ENCODE peak calls at places on chromosomes 5 and 9, in six cellular contexts. One of them, this sample, is unnamed.

GRCh38 chr5:1633605-1634336 is 110.0 kb upstream of the LPCAT1 start:
- DNase-seq in A549: peak; percentile 82
- DNase-seq in astrocyte: peak; percentile 36
- DNase-seq in adrenal gland: peak; percentile 81
- DNase-seq in fibroblast of lung: peak; percentile 58
- DNase-seq in ovary: peak; percentile 86
- DNase-seq in this sample: peak; percentile 77

GRCh38 chr5:75461679-75462078 is 49.8 kb downstream of the CERT1 start:
- DNase-seq in A549: no peak
- DNase-seq in astrocyte: no peak
- DNase-seq in adrenal gland: no peak
- DNase-seq in fibroblast of lung: no peak
- DNase-seq in ovary: no peak
- DNase-seq in this sample: no peak

GRCh38 chr5:14270212-14270702 is 127.1 kb downstream of the TRIO start:
- DNase-seq in A549: peak; percentile 76
- DNase-seq in astrocyte: peak; percentile 54
- DNase-seq in adrenal gland: peak; percentile 66
- DNase-seq in fibroblast of lung: peak; percentile 71
- DNase-seq in ovary: peak; percentile 38
- DNase-seq in this sample: no peak

GRCh38 chr5:179892255-179892654 is 15.4 kb downstream of the TBC1D9B start:
- DNase-seq in A549: no peak
- DNase-seq in astrocyte: no peak
- DNase-seq in adrenal gland: no peak
- DNase-seq in fibroblast of lung: no peak
- DNase-seq in ovary: no peak
- DNase-seq in this sample: no peak

GRCh38 chr9:134307223-134307600 is 19.0 kb upstream of the RXRA start:
- DNase-seq in A549: no peak
- DNase-seq in astrocyte: no peak
- DNase-seq in adrenal gland: no peak
- DNase-seq in fibroblast of lung: no peak
- DNase-seq in ovary: no peak
- DNase-seq in this sample: no peak

GRCh38 chr9:126802343-126803059 is 2.3 kb upstream of the ZBTB43 start:
- DNase-seq in A549: no peak
- DNase-seq in astrocyte: no peak
- DNase-seq in adrenal gland: no peak
- DNase-seq in fibroblast of lung: no peak
- DNase-seq in ovary: no peak
- DNase-seq in this sample: no peak

GRCh38 chr9:92170848-92171247 is 55.6 kb upstream of the SPTLC1 start:
- DNase-seq in A549: no peak
- DNase-seq in astrocyte: no peak
- DNase-seq in adrenal gland: no peak
- DNase-seq in fibroblast of lung: no peak
- DNase-seq in ovary: no peak
- DNase-seq in this sample: no peak

GRCh38 chr5:72387985-72388384 is 67.8 kb downstream of the PTCD2 start:
- DNase-seq in A549: peak; percentile 69
- DNase-seq in astrocyte: peak; percentile 91
- DNase-seq in adrenal gland: no peak
- DNase-seq in fibroblast of lung: peak; percentile 93
- DNase-seq in ovary: no peak
- DNase-seq in this sample: no peak

GRCh38 chr5:122436615-122437014 is 124.6 kb downstream of the SNCAIP start:
- DNase-seq in A549: no peak
- DNase-seq in astrocyte: peak; percentile 2
- DNase-seq in adrenal gland: no peak
- DNase-seq in fibroblast of lung: no peak
- DNase-seq in ovary: no peak
- DNase-seq in this sample: no peak

GRCh38 chr9:130849356-130849755 is 14.3 kb downstream of the ABL1 start:
- DNase-seq in A549: no peak
- DNase-seq in astrocyte: no peak
- DNase-seq in adrenal gland: no peak
- DNase-seq in fibroblast of lung: no peak
- DNase-seq in ovary: no peak
- DNase-seq in this sample: no peak

GRCh38 chr9:130845901-130846381 is 10.9 kb downstream of the ABL1 start:
- DNase-seq in A549: peak; percentile 54
- DNase-seq in astrocyte: peak; percentile 91
- DNase-seq in adrenal gland: peak; percentile 44
- DNase-seq in fibroblast of lung: peak; percentile 91
- DNase-seq in ovary: peak; percentile 51
- DNase-seq in this sample: no peak

GRCh38 chr9:130847306-130848217 is 12.5 kb downstream of the ABL1 start:
- DNase-seq in A549: peak; percentile 87
- DNase-seq in astrocyte: peak; percentile 100
- DNase-seq in adrenal gland: peak; percentile 85
- DNase-seq in fibroblast of lung: peak; percentile 100
- DNase-seq in ovary: peak; percentile 79
- DNase-seq in this sample: peak; percentile 85

GRCh38 chr9:130845254-130845653 is 10.2 kb downstream of the ABL1 start:
- DNase-seq in A549: no peak
- DNase-seq in astrocyte: no peak
- DNase-seq in adrenal gland: no peak
- DNase-seq in fibroblast of lung: no peak
- DNase-seq in ovary: peak; percentile 32
- DNase-seq in this sample: no peak

GRCh38 chr9:130846487-130847305 is 11.6 kb downstream of the ABL1 start:
- DNase-seq in A549: peak; percentile 64
- DNase-seq in astrocyte: peak; percentile 77
- DNase-seq in adrenal gland: peak; percentile 88
- DNase-seq in fibroblast of lung: peak; percentile 83
- DNase-seq in ovary: peak; percentile 67
- DNase-seq in this sample: peak; percentile 81
- H3K4me3 ChIP-seq in A549: peak overlapping the region; percentile 35
- H3K4me3 ChIP-seq in astrocyte: peak overlapping the region; percentile 51
- H3K4me3 ChIP-seq in adrenal gland: peak overlapping the region; percentile 37
- H3K4me3 ChIP-seq in fibroblast of lung: peak overlapping the region; percentile 45
- H3K4me3 ChIP-seq in ovary: peak overlapping the region; percentile 28
- H3K4me3 ChIP-seq in this sample: no peak overlapping the region

GRCh38 chr9:120902824-120903608 is 23.6 kb downstream of the TRAF1 start:
- DNase-seq in A549: no peak
- DNase-seq in astrocyte: no peak
- DNase-seq in adrenal gland: no peak
- DNase-seq in fibroblast of lung: no peak
- DNase-seq in ovary: no peak
- DNase-seq in this sample: no peak

GRCh38 chr9:120899490-120900037 is 22.6 kb upstream of the PHF19 start:
- DNase-seq in A549: no peak
- DNase-seq in astrocyte: no peak
- DNase-seq in adrenal gland: no peak
- DNase-seq in fibroblast of lung: no peak
- DNase-seq in ovary: no peak
- DNase-seq in this sample: no peak

GRCh38 chr9:120902286-120902685 is 24.3 kb downstream of the TRAF1 start:
- DNase-seq in A549: no peak
- DNase-seq in astrocyte: no peak
- DNase-seq in adrenal gland: no peak
- DNase-seq in fibroblast of lung: no peak
- DNase-seq in ovary: no peak
- DNase-seq in this sample: no peak

GRCh38 chr9:120901704-120902103 is 24.7 kb upstream of the PHF19 start:
- DNase-seq in A549: no peak
- DNase-seq in astrocyte: no peak
- DNase-seq in adrenal gland: no peak
- DNase-seq in fibroblast of lung: no peak
- DNase-seq in ovary: no peak
- DNase-seq in this sample: no peak

DNA sequence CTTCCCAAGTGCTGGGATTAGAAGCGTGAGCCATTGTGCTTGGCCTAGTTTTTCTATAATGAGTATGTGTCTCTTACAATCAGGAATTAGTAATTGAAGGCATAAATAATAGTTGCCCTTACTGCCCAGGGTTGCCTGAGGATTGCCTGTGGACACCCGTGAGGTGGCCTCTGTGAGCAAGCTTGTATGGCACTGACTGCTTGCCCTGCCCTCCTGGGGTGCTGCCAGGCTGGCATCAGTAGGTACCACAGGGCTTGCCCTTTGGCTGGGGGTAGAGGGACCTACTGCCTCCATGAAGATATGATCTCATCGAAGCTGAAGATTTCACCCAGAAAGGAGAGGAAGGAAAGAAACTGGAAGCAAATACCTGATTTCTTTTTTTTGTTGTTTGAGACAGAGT is 23.8 kb upstream of the PHF19 start:
- DNase-seq in A549: no peak
- DNase-seq in astrocyte: no peak
- DNase-seq in adrenal gland: no peak
- DNase-seq in fibroblast of lung: no peak
- DNase-seq in ovary: no peak
- DNase-seq in this sample: no peak
- H3K4me1 ChIP-seq in A549: no peaks in the 10 kb centered on the region
- H3K4me1 ChIP-seq in astrocyte: no peaks in the 10 kb centered on the region
- H3K4me1 ChIP-seq in adrenal gland: no peaks in the 10 kb centered on the region
- H3K4me1 ChIP-seq in fibroblast of lung: no peaks in the 10 kb centered on the region
- H3K4me1 ChIP-seq in ovary: no peaks in the 10 kb centered on the region
- H3K4me1 ChIP-seq in this sample: no peaks in the 10 kb centered on the region

GRCh38 chr5:150130493-150130922 is 25.1 kb downstream of the PDGFRB start:
- DNase-seq in A549: no peak
- DNase-seq in astrocyte: no peak
- DNase-seq in adrenal gland: no peak
- DNase-seq in fibroblast of lung: no peak
- DNase-seq in ovary: no peak
- DNase-seq in this sample: no peak

GRCh38 chr5:150126921-150127265 is 28.8 kb downstream of the PDGFRB start:
- DNase-seq in A549: no peak
- DNase-seq in astrocyte: no peak
- DNase-seq in adrenal gland: no peak
- DNase-seq in fibroblast of lung: no peak
- DNase-seq in ovary: no peak
- DNase-seq in this sample: no peak

GRCh38 chr5:150129813-150130492 is 25.7 kb downstream of the PDGFRB start:
- DNase-seq in A549: peak; percentile 71
- DNase-seq in astrocyte: no peak
- DNase-seq in adrenal gland: peak; percentile 81
- DNase-seq in fibroblast of lung: peak; percentile 52
- DNase-seq in ovary: peak; percentile 80
- DNase-seq in this sample: no peak

GRCh38 chr5:150131461-150131860 is 24.2 kb downstream of the PDGFRB start:
- DNase-seq in A549: no peak
- DNase-seq in astrocyte: no peak
- DNase-seq in adrenal gland: no peak
- DNase-seq in fibroblast of lung: no peak
- DNase-seq in ovary: no peak
- DNase-seq in this sample: no peak

GRCh38 chr5:150129454-150129812 is 26.2 kb downstream of the PDGFRB start:
- DNase-seq in A549: no peak
- DNase-seq in astrocyte: no peak
- DNase-seq in adrenal gland: no peak
- DNase-seq in fibroblast of lung: no peak
- DNase-seq in ovary: no peak
- DNase-seq in this sample: no peak
- H3K4me3 ChIP-seq in A549: no peak overlapping the region
- H3K4me3 ChIP-seq in astrocyte: no peak overlapping the region
- H3K4me3 ChIP-seq in adrenal gland: no peak overlapping the region
- H3K4me3 ChIP-seq in fibroblast of lung: no peak overlapping the region
- H3K4me3 ChIP-seq in ovary: no peak overlapping the region
- H3K4me3 ChIP-seq in this sample: no peak overlapping the region

DNA sequence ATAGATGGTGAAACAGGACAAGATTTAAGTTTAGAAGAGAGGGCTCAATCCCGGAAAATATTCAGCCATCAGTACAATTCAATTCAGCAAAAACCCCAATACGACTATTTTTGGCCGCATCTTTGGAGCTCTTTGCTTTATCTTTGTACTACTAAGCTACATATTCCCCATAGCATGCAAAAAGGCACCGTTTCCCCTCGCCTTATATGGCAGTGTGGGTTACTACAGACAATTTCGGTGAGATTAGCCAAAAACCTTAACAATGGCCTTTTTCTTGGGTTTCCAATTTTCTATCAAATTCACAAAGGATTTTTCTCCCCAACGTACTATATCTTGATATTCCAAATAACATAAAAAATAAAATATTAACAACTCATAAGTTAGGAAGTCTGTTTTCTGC is 382.6 kb downstream of the BNC2 start:
- DNase-seq in A549: no peak
- DNase-seq in astrocyte: no peak
- DNase-seq in adrenal gland: no peak
- DNase-seq in fibroblast of lung: no peak
- DNase-seq in ovary: no peak
- DNase-seq in this sample: no peak
- H3K4me1 ChIP-seq in A549: peaks cover 9% of the 10 kb centered on the region
- H3K4me1 ChIP-seq in astrocyte: no peaks in the 10 kb centered on the region
- H3K4me1 ChIP-seq in adrenal gland: no peaks in the 10 kb centered on the region
- H3K4me1 ChIP-seq in fibroblast of lung: no peaks in the 10 kb centered on the region
- H3K4me1 ChIP-seq in ovary: peaks cover 13% of the 10 kb centered on the region
- H3K4me1 ChIP-seq in this sample: no peaks in the 10 kb centered on the region

DNA sequence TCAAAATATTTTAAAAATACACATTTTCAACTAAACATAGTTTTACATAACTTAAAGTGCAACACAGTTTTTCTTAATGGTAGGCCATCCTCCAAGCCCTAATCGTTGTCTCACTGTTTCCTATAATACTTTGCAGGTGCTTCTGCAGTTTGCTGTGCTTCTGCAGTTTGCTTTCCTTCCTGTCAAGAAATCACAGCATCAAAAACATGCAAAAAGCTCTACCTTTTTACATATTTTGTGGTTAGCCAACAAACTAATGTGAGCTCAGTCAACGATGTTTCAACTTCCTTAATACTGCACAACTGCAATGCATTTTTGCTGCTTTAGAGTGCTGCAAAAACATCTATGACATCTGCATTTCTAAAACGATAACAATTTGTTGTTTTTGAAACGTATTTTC is 25.2 kb downstream of the EMB start:
- DNase-seq in A549: no peak
- DNase-seq in astrocyte: no peak
- DNase-seq in adrenal gland: no peak
- DNase-seq in fibroblast of lung: no peak
- DNase-seq in ovary: no peak
- DNase-seq in this sample: no peak
- H3K4me3 ChIP-seq in A549: no peak overlapping the region
- H3K4me3 ChIP-seq in astrocyte: no peak overlapping the region
- H3K4me3 ChIP-seq in adrenal gland: no peak overlapping the region
- H3K4me3 ChIP-seq in fibroblast of lung: no peak overlapping the region
- H3K4me3 ChIP-seq in ovary: no peak overlapping the region
- H3K4me3 ChIP-seq in this sample: no peak overlapping the region

This sample was measured in RWPE2.